ENCODE peak calls at places on chromosomes 5 and 9, in five cellular contexts. V is spleen, Y is fibroblast of lung, O is IMR-90, B is mucosa of descending colon. U is an unnamed sample.

GRCh38 chr9:91803143-91803940 is 146.7 kb downstream of the ROR2 start:
- DNase-seq in B (no peak), O (peak; percentile 81), Y (peak; percentile 37), V (no peak), U (no peak)

GRCh38 chr5:10366310-10367297 is 13.1 kb downstream of the MARCHF6 start:
- DNase-seq in Y (peak; percentile 83), B (no peak), V (no peak), O (peak; percentile 54), U (no peak)

GRCh38 chr5:174273325-174273724 is 227.8 kb downstream of the NSG2 start:
- DNase-seq in V (no peak), B (no peak), O (no peak), Y (no peak), U (no peak)

GRCh38 chr5:40572947-40573346 is 106.8 kb upstream of the PTGER4 start:
- DNase-seq in V (no peak), O (peak; percentile 88), B (no peak), Y (peak; percentile 23), U (no peak)

GRCh38 chr9:83281306-83282255 is 218.6 kb upstream of the RASEF start:
- DNase-seq in Y (peak; percentile 79), V (no peak), O (no peak), B (no peak), U (no peak)

GRCh38 chr9:6884960-6885359 is 127.2 kb downstream of the KDM4C start:
- DNase-seq in O (no peak), V (no peak), Y (no peak), B (no peak), U (no peak)

GRCh38 chr5:132019857-132020555 is 8.5 kb upstream of the ACSL6 start:
- DNase-seq in O (no peak), Y (no peak), B (no peak), V (peak; percentile 74), U (no peak)

GRCh38 chr9:127751269-127752054 is 16.4 kb upstream of the TOR2A start:
- DNase-seq in O (no peak), Y (no peak), V (no peak), B (no peak), U (no peak)

GRCh38 chr9:84898188-84898587 is 228.7 kb downstream of the NTRK2 start:
- DNase-seq in O (no peak), V (no peak), B (no peak), Y (no peak), U (no peak)

GRCh38 chr5:173468821-173469251 is 140.6 kb upstream of the STC2 start:
- DNase-seq in O (peak; percentile 44), V (no peak), Y (peak; percentile 30), B (no peak), U (no peak)

GRCh38 chr5:61657010-61657409 is 325.0 kb downstream of the ZSWIM6 start:
- DNase-seq in Y (no peak), V (no peak), O (no peak), B (no peak), U (no peak)

GRCh38 chr5:61649971-61650370 is 317.9 kb downstream of the ZSWIM6 start:
- DNase-seq in B (no peak), Y (no peak), V (no peak), O (no peak), U (no peak)

GRCh38 chr5:61651202-61651601 is 319.1 kb downstream of the ZSWIM6 start:
- DNase-seq in O (no peak), V (no peak), Y (no peak), B (no peak), U (no peak)

GRCh38 chr5:61652916-61653315 is 320.9 kb downstream of the ZSWIM6 start:
- DNase-seq in Y (no peak), O (no peak), V (no peak), B (no peak), U (no peak)

GRCh38 chr5:61653802-61654580 is 321.9 kb downstream of the ZSWIM6 start:
- DNase-seq in O (no peak), B (no peak), V (no peak), Y (no peak), U (no peak)
- TF ChIP-seq CTCF in O (no peak), B (no peak), V (no peak), Y (no peak), U (no peak)

DNA sequence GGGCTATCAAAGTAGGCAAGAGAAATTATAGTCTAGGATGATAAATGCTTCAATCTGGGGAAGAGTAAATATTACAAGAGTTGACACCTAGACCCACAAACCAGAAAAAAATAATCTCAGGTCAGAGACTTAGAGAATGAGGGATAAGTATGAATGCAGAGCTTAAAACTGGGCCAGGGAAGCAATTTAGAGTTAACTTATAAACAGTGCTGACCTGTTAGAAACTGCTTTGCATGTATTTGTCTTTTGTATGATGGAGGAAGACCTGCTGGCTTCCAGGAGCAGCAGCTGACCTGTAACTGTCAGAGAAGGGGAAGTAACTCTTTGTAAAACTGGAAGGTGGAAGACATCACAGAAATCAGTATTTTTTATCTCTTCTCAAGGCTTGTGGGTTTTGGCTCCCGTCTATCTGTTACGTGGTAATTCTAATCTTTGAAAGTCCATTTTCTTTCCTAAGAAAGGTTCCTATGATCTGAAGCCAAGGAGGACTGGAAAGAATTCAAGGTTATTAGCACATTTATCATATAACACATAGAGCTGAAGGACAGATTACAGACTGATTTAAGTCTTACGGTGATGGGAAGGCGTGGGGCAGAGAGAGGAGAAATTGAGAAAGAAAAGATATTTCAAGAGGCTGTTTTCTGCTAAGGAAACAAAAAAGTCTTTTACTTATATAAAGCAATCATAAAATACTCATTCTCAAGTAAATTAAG is 114.7 kb upstream of the ADAMTS19 start:
- DNase-seq in O (no peak), V (no peak), Y (no peak), B (no peak), U (no peak)
- H3K9me3 ChIP-seq in O (no peaks in the 10 kb centered on the region), V (peaks cover 7% of the 10 kb centered on the region), Y (no peaks in the 10 kb centered on the region), B (no peaks in the 10 kb centered on the region), U (no peaks in the 10 kb centered on the region)

GRCh38 chr9:125706661-125707539 is at the start of gene MAPKAP1:
- DNase-seq in V (peak; percentile 99), B (peak; percentile 98), Y (peak; percentile 94), O (peak; percentile 95), U (peak; percentile 98)
- TF ChIP-seq CTCF in V (no peak), B (no peak), Y (no peak), O (no peak), U (no peak)

DNA sequence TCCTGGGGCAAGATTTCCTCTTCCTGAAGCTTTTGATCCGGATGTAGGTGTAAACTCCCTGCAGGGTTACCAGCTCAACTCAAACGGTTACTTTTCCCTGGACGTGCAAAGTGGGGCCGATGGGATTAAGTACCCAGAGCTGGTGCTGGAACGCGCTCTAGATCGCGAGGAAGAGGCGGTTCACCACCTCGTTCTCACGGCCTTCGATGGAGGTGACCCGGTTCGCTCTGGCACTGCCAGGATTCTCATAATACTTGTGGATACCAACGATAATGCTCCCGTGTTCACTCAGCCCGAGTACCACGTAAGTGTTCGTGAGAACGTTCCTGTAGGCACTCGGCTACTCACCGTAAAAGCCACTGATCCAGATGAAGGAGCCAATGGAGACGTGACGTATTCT is 820 bp downstream of the PCDHGA4 start:
- DNase-seq in V (no peak), Y (no peak), B (no peak), O (no peak), U (no peak)
- H3K9me3 ChIP-seq in V (peaks cover 54% of the 10 kb centered on the region), Y (no peaks in the 10 kb centered on the region), B (peaks cover 42% of the 10 kb centered on the region), O (peaks cover 60% of the 10 kb centered on the region), U (no peaks in the 10 kb centered on the region)

DNA sequence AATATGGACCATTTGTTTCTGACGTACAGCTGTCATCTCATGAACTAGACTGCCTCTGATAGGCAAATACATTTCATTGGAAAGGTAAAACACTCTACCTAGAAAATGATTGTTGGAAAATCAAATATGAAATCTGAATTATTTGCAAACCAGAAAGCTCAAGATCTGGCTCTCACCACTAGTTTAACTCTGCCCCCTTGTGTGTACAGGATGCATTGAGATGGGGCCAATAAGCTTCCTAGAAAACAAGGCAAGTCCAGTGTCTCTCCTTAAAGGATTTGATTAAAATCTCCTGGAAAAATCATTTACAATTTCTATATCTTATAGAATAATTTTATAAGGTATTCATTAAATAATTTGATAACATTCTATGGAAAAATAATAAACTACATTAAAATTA is 311.9 kb upstream of the ANKH start:
- DNase-seq in Y (no peak), O (peak; percentile 6), B (no peak), V (no peak), U (no peak)
- TF ChIP-seq CTCF in Y (peak; percentile 28), O (peak; percentile 24), B (no peak), V (no peak), U (no peak)

GRCh38 chr9:101403886-101404285 is 5.2 kb downstream of the ZNF189 start:
- DNase-seq in O (no peak), V (no peak), B (no peak), Y (no peak), U (no peak)
- H3K9me3 ChIP-seq in O (peaks cover 36% of the 10 kb centered on the region), V (peaks cover 57% of the 10 kb centered on the region), B (peaks cover 44% of the 10 kb centered on the region), Y (peaks cover 13% of the 10 kb centered on the region), U (peaks cover 7% of the 10 kb centered on the region)

DNA sequence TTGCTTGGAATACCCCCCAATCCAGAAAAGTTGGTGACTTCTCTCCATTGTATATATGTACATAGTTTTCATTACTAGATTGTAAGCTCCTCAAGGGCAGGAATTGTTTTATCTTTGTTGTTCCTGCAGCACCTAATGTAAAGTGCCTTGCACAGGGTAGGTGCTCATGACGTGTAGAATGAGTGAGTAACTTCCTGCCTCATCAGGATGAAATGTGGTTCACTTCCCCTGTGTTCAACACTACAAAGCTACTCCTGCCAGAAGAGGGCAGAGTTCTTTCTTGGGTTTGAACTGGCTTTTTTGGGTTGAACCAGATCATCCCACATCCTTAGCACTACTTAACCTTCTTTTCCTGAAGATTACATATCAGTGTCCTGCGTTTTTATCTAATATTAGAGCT is 23.9 kb downstream of the GTF3C4 start:
- DNase-seq in V (no peak), B (no peak), Y (peak; percentile 24), O (peak; percentile 25), U (no peak)
- TF ChIP-seq CTCF in V (no peak), B (no peak), Y (no peak), O (peak; percentile 15), U (no peak)